ENCODE peak calls at places on chromosomes 7 and 10, in seven cellular contexts. One of them, this sample, is unnamed.

GRCh38 chr7:120413164-120413563 is 140.2 kb downstream of the KCND2 start:
- DNase-seq in IMR-90: no peak
- DNase-seq in uterus: no peak
- DNase-seq in Peyer's patch: no peak
- DNase-seq in testis: no peak
- DNase-seq in suprapubic skin: no peak
- DNase-seq in upper lobe of left lung: no peak
- DNase-seq in this sample: no peak

GRCh38 chr7:41107330-41107937 is 595.5 kb downstream of the INHBA start:
- DNase-seq in IMR-90: peak; percentile 67
- DNase-seq in uterus: peak; percentile 19
- DNase-seq in Peyer's patch: no peak
- DNase-seq in testis: no peak
- DNase-seq in suprapubic skin: no peak
- DNase-seq in upper lobe of left lung: no peak
- DNase-seq in this sample: no peak

GRCh38 chr7:21868647-21868896 is 77.1 kb downstream of the CDCA7L start:
- DNase-seq in IMR-90: no peak
- DNase-seq in uterus: no peak
- DNase-seq in Peyer's patch: no peak
- DNase-seq in testis: no peak
- DNase-seq in suprapubic skin: no peak
- DNase-seq in upper lobe of left lung: no peak
- DNase-seq in this sample: no peak

GRCh38 chr10:25758041-25758457 is 176.0 kb upstream of the MYO3A start:
- DNase-seq in IMR-90: no peak
- DNase-seq in uterus: no peak
- DNase-seq in Peyer's patch: no peak
- DNase-seq in testis: peak; percentile 43
- DNase-seq in suprapubic skin: no peak
- DNase-seq in upper lobe of left lung: no peak
- DNase-seq in this sample: no peak

GRCh38 chr10:934746-935406 is 3.4 kb upstream of the LARP4B start:
- DNase-seq in IMR-90: no peak
- DNase-seq in uterus: no peak
- DNase-seq in Peyer's patch: peak; percentile 36
- DNase-seq in testis: no peak
- DNase-seq in suprapubic skin: no peak
- DNase-seq in upper lobe of left lung: no peak
- DNase-seq in this sample: no peak

GRCh38 chr7:157004050-157004838 is 6.2 kb downstream of the MNX1 start:
- DNase-seq in IMR-90: peak; percentile 13
- DNase-seq in uterus: no peak
- DNase-seq in Peyer's patch: no peak
- DNase-seq in testis: no peak
- DNase-seq in suprapubic skin: peak; percentile 74
- DNase-seq in upper lobe of left lung: no peak
- DNase-seq in this sample: no peak

GRCh38 chr7:108311446-108312168 is 144.6 kb downstream of the NRCAM start:
- DNase-seq in IMR-90: no peak
- DNase-seq in uterus: no peak
- DNase-seq in Peyer's patch: no peak
- DNase-seq in testis: no peak
- DNase-seq in suprapubic skin: no peak
- DNase-seq in upper lobe of left lung: no peak
- DNase-seq in this sample: no peak

GRCh38 chr10:132915411-132915810 is 27.0 kb downstream of the CFAP46 start:
- DNase-seq in IMR-90: no peak
- DNase-seq in uterus: no peak
- DNase-seq in Peyer's patch: peak; percentile 51
- DNase-seq in testis: no peak
- DNase-seq in suprapubic skin: no peak
- DNase-seq in upper lobe of left lung: no peak
- DNase-seq in this sample: peak; percentile 44

GRCh38 chr7:47355684-47356083 is 226.2 kb downstream of the TNS3 start:
- DNase-seq in IMR-90: no peak
- DNase-seq in uterus: no peak
- DNase-seq in Peyer's patch: peak; percentile 45
- DNase-seq in testis: no peak
- DNase-seq in suprapubic skin: no peak
- DNase-seq in upper lobe of left lung: peak; percentile 11
- DNase-seq in this sample: no peak

DNA sequence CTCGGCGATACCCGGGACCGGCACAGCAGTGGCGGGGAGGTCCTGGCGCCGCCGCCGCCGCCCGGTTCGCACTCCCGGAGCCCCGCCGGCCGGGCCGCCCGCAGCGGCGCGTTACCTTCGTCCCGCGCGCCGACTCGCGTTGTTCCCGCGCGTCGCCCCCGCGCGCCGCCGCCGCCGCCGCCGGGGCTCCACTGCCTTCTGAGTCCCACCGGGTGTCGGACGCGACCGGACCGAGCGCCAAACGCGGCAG is at the start of gene EZH2:
- DNase-seq in IMR-90: no peak
- DNase-seq in uterus: no peak
- DNase-seq in Peyer's patch: no peak
- DNase-seq in testis: no peak
- DNase-seq in suprapubic skin: no peak
- DNase-seq in upper lobe of left lung: no peak
- DNase-seq in this sample: no peak
- TF ChIP-seq POLR2A in IMR-90: peak; percentile 51
- TF ChIP-seq POLR2A in uterus: no peak
- TF ChIP-seq POLR2A in Peyer's patch: no peak
- TF ChIP-seq POLR2A in testis: peak; percentile 47
- TF ChIP-seq POLR2A in suprapubic skin: no peak
- TF ChIP-seq POLR2A in upper lobe of left lung: no peak
- TF ChIP-seq POLR2A in this sample: no peak

GRCh38 chr10:50936335-50936734 is 50.9 kb upstream of the A1CF start:
- DNase-seq in IMR-90: no peak
- DNase-seq in uterus: no peak
- DNase-seq in Peyer's patch: peak; percentile 67
- DNase-seq in testis: no peak
- DNase-seq in suprapubic skin: no peak
- DNase-seq in upper lobe of left lung: no peak
- DNase-seq in this sample: no peak

GRCh38 chr10:50941629-50942028 is 56.2 kb upstream of the A1CF start:
- DNase-seq in IMR-90: no peak
- DNase-seq in uterus: no peak
- DNase-seq in Peyer's patch: no peak
- DNase-seq in testis: no peak
- DNase-seq in suprapubic skin: no peak
- DNase-seq in upper lobe of left lung: no peak
- DNase-seq in this sample: no peak

GRCh38 chr10:50932113-50932512 is 46.7 kb upstream of the A1CF start:
- DNase-seq in IMR-90: peak; percentile 2
- DNase-seq in uterus: no peak
- DNase-seq in Peyer's patch: no peak
- DNase-seq in testis: no peak
- DNase-seq in suprapubic skin: no peak
- DNase-seq in upper lobe of left lung: no peak
- DNase-seq in this sample: no peak

DNA sequence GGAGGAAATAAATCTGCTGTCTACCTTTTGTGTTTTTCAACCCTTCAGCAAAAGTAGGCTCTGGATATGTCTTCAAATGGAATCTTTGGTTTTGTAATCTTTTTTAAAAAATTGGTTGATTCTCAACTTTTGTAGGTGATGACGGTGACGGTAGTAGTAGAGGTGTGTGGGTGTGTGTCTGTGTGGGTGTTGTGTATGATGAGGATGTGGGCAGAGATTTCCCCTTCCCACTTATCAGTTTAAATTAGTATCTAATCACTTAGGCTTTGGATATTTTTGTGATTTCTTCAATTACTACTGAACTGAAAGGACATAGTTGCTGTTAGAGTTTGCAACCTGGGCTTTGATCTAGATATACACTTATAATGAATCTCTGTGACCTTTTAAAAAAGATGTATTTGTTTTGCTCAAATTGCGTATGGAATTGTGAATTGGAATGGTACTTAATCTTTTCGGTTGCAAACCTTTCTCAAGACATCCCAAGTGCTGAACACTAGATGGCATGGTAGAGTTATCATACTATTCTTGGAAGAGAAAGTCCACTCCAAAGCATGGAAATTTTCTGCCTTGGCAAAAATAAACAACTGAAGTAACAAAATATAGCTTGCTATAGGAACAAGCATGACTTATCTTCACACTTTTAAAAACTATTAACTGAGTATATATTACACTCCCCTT is 51.9 kb upstream of the A1CF start:
- DNase-seq in IMR-90: peak; percentile 61
- DNase-seq in uterus: no peak
- DNase-seq in Peyer's patch: no peak
- DNase-seq in testis: no peak
- DNase-seq in suprapubic skin: no peak
- DNase-seq in upper lobe of left lung: no peak
- DNase-seq in this sample: no peak
- TF ChIP-seq CTCF in IMR-90: peak; percentile 62
- TF ChIP-seq CTCF in uterus: no peak
- TF ChIP-seq CTCF in Peyer's patch: peak; percentile 33
- TF ChIP-seq CTCF in testis: peak; percentile 18
- TF ChIP-seq CTCF in suprapubic skin: no peak
- TF ChIP-seq CTCF in upper lobe of left lung: no peak
- TF ChIP-seq CTCF in this sample: peak; percentile 41

GRCh38 chr7:98084631-98085030 is 22.0 kb upstream of the LMTK2 start:
- DNase-seq in IMR-90: no peak
- DNase-seq in uterus: no peak
- DNase-seq in Peyer's patch: peak; percentile 43
- DNase-seq in testis: no peak
- DNase-seq in suprapubic skin: peak; percentile 37
- DNase-seq in upper lobe of left lung: no peak
- DNase-seq in this sample: peak; percentile 2
- H3K27ac ChIP-seq in IMR-90: no peak overlapping the region
- H3K27ac ChIP-seq in uterus: no peak overlapping the region
- H3K27ac ChIP-seq in Peyer's patch: peak overlapping the region; percentile 40
- H3K27ac ChIP-seq in testis: no peak overlapping the region
- H3K27ac ChIP-seq in suprapubic skin: peak overlapping the region; percentile 86
- H3K27ac ChIP-seq in upper lobe of left lung: no peak overlapping the region
- H3K27ac ChIP-seq in this sample: no peak overlapping the region

GRCh38 chr7:44633254-44634186 is 27.1 kb downstream of the OGDH start:
- DNase-seq in IMR-90: peak; percentile 97
- DNase-seq in uterus: peak; percentile 80
- DNase-seq in Peyer's patch: peak; percentile 80
- DNase-seq in testis: peak; percentile 56
- DNase-seq in suprapubic skin: no peak
- DNase-seq in upper lobe of left lung: peak; percentile 72
- DNase-seq in this sample: peak; percentile 53
- TF ChIP-seq POLR2A in IMR-90: peak; percentile 59
- TF ChIP-seq POLR2A in uterus: no peak
- TF ChIP-seq POLR2A in Peyer's patch: no peak
- TF ChIP-seq POLR2A in testis: no peak
- TF ChIP-seq POLR2A in suprapubic skin: no peak
- TF ChIP-seq POLR2A in upper lobe of left lung: peak; percentile 27
- TF ChIP-seq POLR2A in this sample: no peak

GRCh38 chr10:13571541-13571940 is 15.2 kb upstream of the PRPF18 start:
- DNase-seq in IMR-90: no peak
- DNase-seq in uterus: no peak
- DNase-seq in Peyer's patch: no peak
- DNase-seq in testis: no peak
- DNase-seq in suprapubic skin: no peak
- DNase-seq in upper lobe of left lung: no peak
- DNase-seq in this sample: no peak
- TF ChIP-seq CTCF in IMR-90: no peak
- TF ChIP-seq CTCF in uterus: no peak
- TF ChIP-seq CTCF in Peyer's patch: no peak
- TF ChIP-seq CTCF in testis: no peak
- TF ChIP-seq CTCF in suprapubic skin: no peak
- TF ChIP-seq CTCF in upper lobe of left lung: no peak
- TF ChIP-seq CTCF in this sample: no peak

This sample was measured in right lobe of liver.